ENCODE peak calls at places on chromosome 12, in eight cellular contexts. D is upper lobe of left lung; M is cardiac muscle cell; G is CD8-positive, alpha-beta T cell; X is right cardiac atrium; L is A549; Q is tibial nerve; F is ovary. T is an unnamed sample.

GRCh38 chr12:54225666-54226065 is 36.9 kb upstream of the SMUG1 start:
- DNase-seq in G (no peak), M (no peak), D (no peak), X (no peak), L (no peak), F (no peak), Q (no peak), T (no peak)

GRCh38 chr12:132030367-132031038 is 80.8 kb downstream of the EP400 start:
- DNase-seq in L (no peak), M (no peak), D (no peak), G (no peak), F (no peak), X (peak), Q (no peak), T (no peak)

GRCh38 chr12:11981174-11981733 is 89.5 kb upstream of the BCL2L14 start:
- DNase-seq in F (no peak), Q (no peak), G (peak), D (no peak), X (no peak), L (no peak), M (no peak), T (no peak)

GRCh38 chr12:26239508-26240328 is 44.3 kb downstream of the SSPN start:
- DNase-seq in X (peak), D (no peak), L (peak), F (peak), Q (peak), G (no peak), M (no peak), T (peak)

GRCh38 chr12:81022531-81022930 is 55.3 kb upstream of the ACSS3 start:
- DNase-seq in Q (no peak), X (peak), G (no peak), F (no peak), L (no peak), M (no peak), D (no peak), T (no peak)

GRCh38 chr12:131683266-131684014 is 27.4 kb upstream of the SFSWAP start:
- DNase-seq in G (no peak), D (no peak), X (no peak), Q (no peak), L (no peak), M (no peak), F (no peak), T (peak)

GRCh38 chr12:32754101-32754500 is 1.6 kb downstream of the YARS2 start:
- DNase-seq in F (no peak), X (no peak), D (no peak), M (no peak), G (no peak), L (no peak), Q (no peak), T (no peak)

GRCh38 chr12:92408072-92408900 is 262.6 kb upstream of the BTG1 start:
- DNase-seq in L (peak), F (no peak), D (no peak), X (peak), Q (peak), G (no peak), M (no peak), T (no peak)

GRCh38 chr12:82793882-82794281 is 107.2 kb downstream of the TMTC2 start:
- DNase-seq in D (no peak), M (no peak), X (no peak), G (no peak), L (no peak), F (no peak), Q (no peak), T (no peak)

GRCh38 chr12:55728932-55729591 is at the start of gene CD63:
- DNase-seq in G (no peak), Q (peak), L (peak), M (peak), F (peak), X (peak), D (peak), T (peak)

GRCh38 chr12:104494137-104494815 is 37.5 kb downstream of the CHST11 start:
- DNase-seq in X (peak), M (peak), D (no peak), L (no peak), G (no peak), Q (no peak), F (peak), T (no peak)

GRCh38 chr12:47178014-47178413 is 98.3 kb upstream of the AMIGO2 start:
- DNase-seq in X (no peak), Q (no peak), D (no peak), L (no peak), M (no peak), F (no peak), G (no peak), T (no peak)

GRCh38 chr12:26112703-26113147 is 12.1 kb downstream of the BHLHE41 start:
- DNase-seq in D (no peak), M (no peak), G (no peak), F (no peak), L (no peak), X (no peak), Q (no peak), T (no peak)

GRCh38 chr12:27193854-27194544 is 50.1 kb upstream of the STK38L start:
- DNase-seq in G (no peak), D (no peak), L (peak), X (peak), F (no peak), Q (no peak), M (peak), T (peak)

GRCh38 chr12:42447371-42447786 is 121.4 kb downstream of the PPHLN1 start:
- DNase-seq in X (no peak), L (no peak), D (no peak), Q (no peak), M (no peak), F (no peak), G (no peak), T (no peak)

GRCh38 chr12:70853326-70853725 is 67.2 kb downstream of the PTPRR start:
- DNase-seq in X (no peak), G (no peak), Q (peak), L (no peak), M (no peak), D (no peak), F (no peak), T (no peak)

GRCh38 chr12:12531194-12531593 is 31.5 kb downstream of the DUSP16 start:
- DNase-seq in M (no peak), F (no peak), X (no peak), D (no peak), G (no peak), L (no peak), Q (no peak), T (no peak)

GRCh38 chr12:121812921-121813896 is 9.4 kb downstream of the SETD1B start:
- DNase-seq in D (peak), X (no peak), G (no peak), Q (peak), F (no peak), M (no peak), L (no peak), T (peak)

GRCh38 chr12:47277071-47277408 is 197.3 kb upstream of the AMIGO2 start:
- DNase-seq in Q (no peak), M (no peak), X (peak), L (no peak), F (peak), D (no peak), G (no peak), T (no peak)

GRCh38 chr12:49627752-49628360 is 4.5 kb downstream of the PRPF40B start:
- DNase-seq in D (no peak), F (no peak), X (no peak), L (no peak), G (no peak), Q (no peak), M (no peak), T (no peak)

GRCh38 chr12:92757599-92758121 is 54.9 kb downstream of the PLEKHG7 start:
- DNase-seq in Q (no peak), X (no peak), M (no peak), L (no peak), D (no peak), G (no peak), F (no peak), T (no peak)

GRCh38 chr12:19288603-19289244 is 150.6 kb upstream of the AEBP2 start:
- DNase-seq in Q (no peak), G (no peak), X (no peak), D (no peak), M (peak), L (peak), F (no peak), T (no peak)

GRCh38 chr12:115224031-115224430 is 540.1 kb upstream of the TBX3 start:
- DNase-seq in G (no peak), F (no peak), M (peak), L (no peak), D (no peak), X (no peak), Q (no peak), T (no peak)

GRCh38 chr12:98820005-98820404 is 174.9 kb downstream of the APAF1 start:
- DNase-seq in G (no peak), M (no peak), D (no peak), L (no peak), X (no peak), F (no peak), Q (no peak), T (no peak)

GRCh38 chr12:26212356-26212755 is 17.0 kb downstream of the SSPN start:
- DNase-seq in F (no peak), L (no peak), X (no peak), G (no peak), D (no peak), M (no peak), Q (peak), T (no peak)

GRCh38 chr12:63787306-63787705 is 7.6 kb downstream of the RXYLT1 start:
- DNase-seq in Q (no peak), X (no peak), L (no peak), M (no peak), D (no peak), F (no peak), G (no peak), T (no peak)

GRCh38 chr12:57850924-57851323 is 4.4 kb upstream of the CTDSP2 start:
- DNase-seq in X (no peak), D (no peak), M (no peak), F (no peak), Q (no peak), G (no peak), L (no peak), T (no peak)

GRCh38 chr12:75943730-75944096 is 87.9 kb downstream of the PHLDA1 start:
- DNase-seq in X (no peak), F (no peak), D (no peak), Q (no peak), L (peak), G (no peak), M (no peak), T (no peak)

DNA sequence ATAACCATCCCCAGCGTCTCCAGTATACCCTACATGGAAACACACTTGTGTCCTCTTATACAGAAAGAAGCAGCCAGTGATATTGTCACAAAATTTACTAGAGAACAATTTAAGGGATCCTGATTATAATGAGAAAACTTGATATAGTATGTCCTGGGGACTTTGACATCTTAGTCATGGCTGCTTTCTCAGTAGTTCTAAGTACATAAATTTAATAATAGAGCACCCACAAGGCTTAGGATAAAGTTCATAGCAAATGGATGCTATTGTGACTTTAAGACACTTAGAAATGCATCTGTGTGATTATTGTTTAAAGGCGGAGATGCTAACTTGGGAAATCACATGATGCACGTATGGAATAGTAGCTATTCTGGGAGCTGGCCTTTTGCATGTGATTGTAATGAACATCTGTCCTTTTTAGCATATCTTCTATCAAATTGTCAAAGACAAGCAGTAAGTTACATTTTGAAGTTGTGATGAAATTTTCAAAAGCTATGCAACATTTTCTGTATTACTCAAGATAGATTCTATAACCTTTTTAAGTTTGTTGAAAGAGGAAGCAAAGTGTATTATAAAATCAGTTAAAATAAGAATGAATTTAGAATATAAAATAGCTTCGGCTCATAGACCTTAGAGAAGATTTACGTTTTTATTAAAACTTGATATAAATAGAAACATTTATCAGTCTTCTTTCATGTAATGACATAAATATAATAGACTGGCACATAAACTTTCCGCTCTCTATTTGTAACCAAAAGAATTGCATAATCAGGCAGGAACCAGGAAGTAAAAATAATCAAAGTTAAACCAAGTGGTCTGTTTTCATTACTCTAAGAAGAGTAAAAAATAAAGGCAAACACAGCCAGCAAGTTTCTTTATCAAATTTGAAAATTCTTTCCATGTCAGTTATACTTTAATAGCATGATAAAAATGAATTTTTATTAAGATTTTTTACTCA is 46.6 kb upstream of the ATP2A2 start:
- DNase-seq in X (no peak), Q (no peak), F (no peak), G (no peak), M (no peak), D (no peak), L (peak), T (no peak)
- H3K27ac ChIP-seq in X (no peak), Q (peak), F (no peak), G (no peak), M (peak), D (peak), L (peak), T (no peak)

GRCh38 chr12:120724720-120725119 is 906 bp upstream of the ACADS start:
- DNase-seq in F (no peak), M (no peak), X (no peak), Q (no peak), G (no peak), D (no peak), L (no peak), T (peak)

GRCh38 chr12:120725659-120726509 is at the start of gene ACADS:
- DNase-seq in G (peak), L (peak), Q (peak), D (peak), F (peak), X (peak), M (peak), T (peak)

GRCh38 chr12:120725151-120725658 is 421 bp upstream of the ACADS start:
- DNase-seq in L (no peak), M (no peak), G (no peak), D (no peak), Q (no peak), F (no peak), X (peak), T (no peak)

GRCh38 chr12:120726961-120727360 is 1.3 kb downstream of the ACADS start:
- DNase-seq in D (no peak), M (no peak), X (peak), Q (no peak), F (no peak), G (no peak), L (no peak), T (peak)

GRCh38 chr12:120726510-120726793 is 826 bp downstream of the ACADS start:
- DNase-seq in L (no peak), Q (no peak), D (no peak), X (no peak), G (no peak), M (no peak), F (no peak), T (peak)
- H3K4me3 ChIP-seq in L (peak), Q (peak), D (no peak), X (peak), G (peak), M (no peak), F (no peak), T (no peak)

GRCh38 chr12:117334855-117335587 is 26.4 kb downstream of the NOS1 start:
- DNase-seq in Q (no peak), G (no peak), D (no peak), M (no peak), X (peak), L (no peak), F (no peak), T (no peak)
- H3K27ac ChIP-seq in Q (no peak), G (no peak), D (no peak), M (no peak), X (no peak), L (no peak), F (no peak), T (no peak)

GRCh38 chr12:109596418-109597244 is 23.0 kb downstream of the MVK start:
- DNase-seq in D (no peak), F (no peak), G (no peak), Q (no peak), X (peak), L (no peak), M (no peak), T (no peak)

GRCh38 chr12:109597795-109598427 is 24.3 kb downstream of the MVK start:
- DNase-seq in F (peak), M (peak), D (peak), G (peak), X (peak), L (peak), Q (peak), T (peak)

GRCh38 chr12:109598428-109598854 is 24.8 kb downstream of the MVK start:
- DNase-seq in M (no peak), D (no peak), G (no peak), Q (no peak), F (no peak), X (peak), L (no peak), T (no peak)

GRCh38 chr12:109599087-109599486 is 25.5 kb downstream of the MVK start:
- DNase-seq in X (peak), G (no peak), Q (no peak), D (no peak), L (no peak), M (no peak), F (no peak), T (no peak)

DNA sequence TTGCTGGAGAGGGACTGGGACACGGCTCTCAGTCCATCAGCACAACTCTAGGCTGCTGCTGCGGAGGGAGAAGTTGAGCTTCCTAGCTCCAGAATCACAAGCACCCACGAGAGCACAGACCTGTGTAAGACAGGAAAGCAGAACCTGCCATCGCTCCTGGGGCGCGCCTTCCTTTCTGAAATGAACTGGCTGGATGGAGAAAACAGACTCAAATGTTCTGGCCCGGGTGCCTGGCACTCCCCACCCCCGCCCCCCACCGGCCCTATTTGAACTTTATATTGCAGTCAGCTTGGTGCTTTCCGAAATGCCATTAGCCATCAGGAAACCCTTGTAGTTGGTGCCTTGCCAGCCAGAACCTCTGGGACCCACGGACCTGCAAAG is 23.8 kb downstream of the MVK start:
- DNase-seq in D (no peak), L (no peak), M (no peak), X (no peak), G (no peak), Q (no peak), F (no peak), T (no peak)
- H3K4me3 ChIP-seq in D (no peak), L (no peak), M (no peak), X (no peak), G (no peak), Q (no peak), F (no peak), T (no peak)

T was measured in aorta.